ENCODE peak calls at places on chromosomes 12 and 14, in five cellular contexts. W is HuH-7; G is stimulated activated CD8-positive, alpha-beta memory T cell treated with anti-CD3 and anti-CD28 coated beads, Interleukin-7, amount 100 ng/mL, for 1 hour; P is NB4; A is AG08395. O is an unnamed sample.

GRCh38 chr14:105219043-105219612 is 29.2 kb upstream of the BTBD6 start:
- DNase-seq in W (no peak), G (no peak), P (no peak), A (no peak), O (no peak)

GRCh38 chr12:76789335-76790050 is 25.6 kb downstream of the ZDHHC17 start:
- DNase-seq in W (no peak), G (no peak), P (no peak), A (no peak), O (no peak)

GRCh38 chr12:122641976-122642375 is 61.2 kb downstream of the HCAR2 start:
- DNase-seq in W (no peak), G (no peak), P (peak), A (no peak), O (no peak)

GRCh38 chr12:33222357-33222756 is 217.3 kb downstream of the SYT10 start:
- DNase-seq in W (no peak), G (no peak), P (no peak), A (no peak), O (no peak)

GRCh38 chr12:24596768-24597388 is 352.0 kb downstream of the BCAT1 start:
- DNase-seq in W (peak), G (no peak), P (peak), A (peak), O (no peak)

GRCh38 chr14:105356927-105357326 is 41.4 kb upstream of the TEX22 start:
- DNase-seq in W (no peak), G (no peak), P (no peak), A (no peak), O (no peak)

GRCh38 chr14:100880271-100881101 is 23.0 kb downstream of the RTL1 start:
- DNase-seq in W (no peak), G (no peak), P (no peak), A (no peak), O (no peak)

GRCh38 chr12:106780010-106780625 is 5.6 kb downstream of the RIC8B start:
- DNase-seq in W (no peak), G (no peak), P (no peak), A (no peak), O (no peak)

GRCh38 chr14:38951451-38951850 is 151.6 kb downstream of the SEC23A start:
- DNase-seq in W (no peak), G (no peak), P (no peak), A (peak), O (no peak)

GRCh38 chr14:68165274-68165843 is 345.8 kb downstream of the RAD51B start:
- DNase-seq in W (no peak), G (no peak), P (no peak), A (no peak), O (no peak)

GRCh38 chr14:102501751-102502315 is 7.7 kb downstream of the ANKRD9 start:
- DNase-seq in W (no peak), G (no peak), P (peak), A (no peak), O (no peak)

GRCh38 chr12:124715121-124715990 is 147.9 kb upstream of the NCOR2 start:
- DNase-seq in W (no peak), G (no peak), P (no peak), A (no peak), O (peak)

GRCh38 chr12:49515266-49515665 is 23.6 kb upstream of the KCNH3 start:
- DNase-seq in W (no peak), G (no peak), P (peak), A (peak), O (no peak)

GRCh38 chr14:32706672-32707071 is 232.0 kb upstream of the NPAS3 start:
- DNase-seq in W (no peak), G (no peak), P (no peak), A (no peak), O (no peak)

O was measured in left colon.